ENCODE peak calls at places on chromosomes 13 and 19, in six cellular contexts. V is HTR-8/SVneo, Q is GM04504, E is AG09319, H is tibial artery, M is OCI-LY7. K is an unnamed sample.

GRCh38 chr13:43942301-43942700 is 62.6 kb downstream of the LACC1 start:
- DNase-seq in V (no peak), M (no peak), Q (no peak), E (no peak), H (no peak), K (no peak)

GRCh38 chr19:10007366-10007765 is 2.9 kb downstream of the COL5A3 start:
- DNase-seq in E (no peak), H (no peak), Q (peak; percentile 23), M (no peak), V (no peak), K (no peak)

GRCh38 chr19:8004723-8005513 is 523 bp downstream of the ELAVL1 start:
- DNase-seq in E (no peak), M (peak; percentile 44), V (no peak), H (no peak), Q (no peak), K (no peak)

GRCh38 chr19:55688422-55689218 is 13.6 kb downstream of the EPN1 start:
- DNase-seq in H (no peak), Q (no peak), V (no peak), E (no peak), M (no peak), K (no peak)

GRCh38 chr13:36872621-36873020 is 47.4 kb downstream of the SMAD9 start:
- DNase-seq in M (no peak), Q (no peak), E (no peak), H (no peak), V (no peak), K (no peak)

GRCh38 chr19:2047449-2048103 is 3.5 kb downstream of the MKNK2 start:
- DNase-seq in V (no peak), H (peak; percentile 87), M (no peak), E (no peak), Q (no peak), K (no peak)

GRCh38 chr13:86563308-86563707 is 764.1 kb upstream of the SLITRK6 start:
- DNase-seq in Q (no peak), E (no peak), V (peak; percentile 8), H (no peak), M (no peak), K (no peak)

GRCh38 chr19:6199240-6199983 is 63.9 kb downstream of the ACSBG2 start:
- DNase-seq in H (peak; percentile 100), M (peak; percentile 99), V (peak; percentile 100), Q (peak; percentile 96), E (peak; percentile 98), K (peak; percentile 96)

GRCh38 chr13:31945202-31945978 is 86.2 kb upstream of the FRY start:
- DNase-seq in Q (peak; percentile 62), V (peak; percentile 11), M (no peak), E (peak; percentile 75), H (peak; percentile 78), K (peak; percentile 71)

GRCh38 chr19:3722443-3723109 is 14.4 kb downstream of the TJP3 start:
- DNase-seq in H (no peak), E (no peak), Q (no peak), V (no peak), M (no peak), K (no peak)

GRCh38 chr13:99352351-99353271 is 45.4 kb upstream of the GPR183 start:
- DNase-seq in V (no peak), E (no peak), H (no peak), Q (no peak), M (no peak), K (no peak)

GRCh38 chr19:4233282-4233853 is 4.0 kb downstream of the EBI3 start:
- DNase-seq in E (no peak), V (no peak), H (no peak), Q (no peak), M (peak; percentile 56), K (no peak)

GRCh38 chr13:28636078-28636477 is 22.9 kb upstream of the POMP start:
- DNase-seq in V (no peak), Q (peak; percentile 68), H (no peak), E (peak; percentile 54), M (no peak), K (no peak)

GRCh38 chr19:480016-480855 is 16.1 kb upstream of the MADCAM1 start:
- DNase-seq in M (no peak), E (peak; percentile 11), V (no peak), Q (no peak), H (peak; percentile 77), K (peak; percentile 43)

GRCh38 chr13:32073180-32073864 is 41.7 kb downstream of the FRY start:
- DNase-seq in H (no peak), E (no peak), V (no peak), Q (no peak), M (no peak), K (no peak)

GRCh38 chr13:45048890-45049407 is 59.6 kb downstream of the GPALPP1 start:
- DNase-seq in Q (no peak), V (no peak), H (no peak), E (no peak), M (peak; percentile 14), K (no peak)

GRCh38 chr19:53328967-53329366 is 4.6 kb upstream of the ZNF845 start:
- DNase-seq in Q (no peak), E (no peak), V (no peak), M (no peak), H (peak; percentile 73), K (peak; percentile 10)

GRCh38 chr19:54399189-54399588 is 16.1 kb upstream of the TTYH1 start:
- DNase-seq in Q (no peak), M (no peak), H (no peak), E (no peak), V (no peak), K (no peak)

GRCh38 chr19:44959691-44960090 is 4.5 kb downstream of the CLPTM1 start:
- DNase-seq in Q (no peak), M (no peak), H (no peak), E (no peak), V (no peak), K (no peak)

GRCh38 chr19:8506402-8506957 is 4.0 kb upstream of the PRAM1 start:
- DNase-seq in H (no peak), M (no peak), V (no peak), E (no peak), Q (no peak), K (no peak)

GRCh38 chr13:66887088-66887487 is 343.0 kb downstream of the PCDH9 start:
- DNase-seq in Q (no peak), M (peak; percentile 89), E (no peak), V (no peak), H (no peak), K (peak; percentile 44)

GRCh38 chr19:34171539-34171876 is 796 bp upstream of the LSM14A start:
- DNase-seq in M (no peak), H (no peak), Q (peak; percentile 38), E (no peak), V (peak; percentile 61), K (peak; percentile 19)

GRCh38 chr13:91630916-91631315 is 232.5 kb downstream of the GPC5 start:
- DNase-seq in H (no peak), M (no peak), E (no peak), Q (no peak), V (no peak), K (no peak)

GRCh38 chr19:42422576-42423461 is 4.4 kb downstream of the LIPE start:
- DNase-seq in E (no peak), Q (no peak), V (peak; percentile 42), H (no peak), M (peak; percentile 88), K (no peak)

GRCh38 chr19:17340871-17341357 is 3.6 kb downstream of the GTPBP3 start:
- DNase-seq in V (no peak), E (no peak), H (no peak), M (no peak), Q (no peak), K (no peak)

GRCh38 chr13:102729560-102730275 is 34.9 kb upstream of the METTL21C start:
- DNase-seq in M (no peak), H (no peak), Q (no peak), V (no peak), E (no peak), K (peak; percentile 82)

GRCh38 chr13:38301236-38301635 is 48.4 kb upstream of the UFM1 start:
- DNase-seq in H (no peak), V (no peak), E (no peak), M (no peak), Q (no peak), K (no peak)

GRCh38 chr19:45090598-45090997 is 2.4 kb upstream of the PPP1R37 start:
- DNase-seq in E (no peak), V (no peak), M (no peak), H (no peak), Q (no peak), K (no peak)